ENCODE peak calls at places on chromosomes 6 and 20, in four cellular contexts. P is IMR-90, I is H9, H is H1. G is an unnamed sample.

GRCh38 chr20:17614176-17614811 is 44.4 kb downstream of the DSTN start:
- DNase-seq in P (peak; percentile 31), I (peak; percentile 31), H (no peak), G (no peak)

GRCh38 chr6:108737594-108738546 is 110.4 kb upstream of the ARMC2 start:
- DNase-seq in P (peak; percentile 99), I (no peak), H (no peak), G (no peak)

GRCh38 chr6:143741480-143741879 is 63.7 kb downstream of the PHACTR2 start:
- DNase-seq in P (no peak), I (no peak), H (no peak), G (no peak)

GRCh38 chr20:235891-236290 is 8.8 kb downstream of the DEFB129 start:
- DNase-seq in P (no peak), I (no peak), H (no peak), G (no peak)

GRCh38 chr6:15947436-15947835 is 181.4 kb upstream of the MYLIP start:
- DNase-seq in P (no peak), I (no peak), H (no peak), G (no peak)

GRCh38 chr6:21033095-21033494 is 498.8 kb downstream of the CDKAL1 start:
- DNase-seq in P (no peak), I (no peak), H (no peak), G (no peak)

GRCh38 chr6:64932486-64932885 is 774.5 kb downstream of the EYS start:
- DNase-seq in P (peak; percentile 0), I (no peak), H (no peak), G (no peak)

GRCh38 chr20:45872626-45873025 is 8.4 kb upstream of the ZSWIM1 start:
- DNase-seq in P (no peak), I (no peak), H (no peak), G (peak; percentile 18)

GRCh38 chr6:29737707-29738630 is 14.7 kb downstream of the HLA-F start:
- DNase-seq in P (peak; percentile 66), I (peak; percentile 84), H (no peak), G (peak; percentile 76)

GRCh38 chr6:55917756-55918415 is 42.5 kb upstream of the BMP5 start:
- DNase-seq in P (peak; percentile 48), I (no peak), H (no peak), G (no peak)

GRCh38 chr6:7732219-7732618 is 6.3 kb downstream of the BMP6 start:
- DNase-seq in P (no peak), I (no peak), H (no peak), G (peak; percentile 67)

GRCh38 chr6:140180306-140180705 is 805.9 kb upstream of the CITED2 start:
- DNase-seq in P (no peak), I (no peak), H (no peak), G (no peak)

GRCh38 chr6:140175486-140175885 is 801.0 kb upstream of the CITED2 start:
- DNase-seq in P (peak; percentile 34), I (no peak), H (no peak), G (no peak)

GRCh38 chr6:140174509-140174908 is 800.1 kb upstream of the CITED2 start:
- DNase-seq in P (peak; percentile 98), I (no peak), H (no peak), G (no peak)

GRCh38 chr6:140182819-140183218 is 808.4 kb upstream of the CITED2 start:
- DNase-seq in P (no peak), I (no peak), H (no peak), G (no peak)

GRCh38 chr6:140178550-140179334 is 804.3 kb upstream of the CITED2 start:
- DNase-seq in P (peak; percentile 81), I (no peak), H (no peak), G (no peak)
- H4K5ac ChIP-seq in P (peak overlapping the region; percentile 57), I (no peak overlapping the region), H (no peak overlapping the region), G (no peak overlapping the region)

GRCh38 chr20:62274332-62275262 is 28.2 kb upstream of the ADRM1 start:
- DNase-seq in P (no peak), I (no peak), H (no peak), G (no peak)
- H3K4me2 ChIP-seq in P (no peak overlapping the region), I (no peak overlapping the region), H (no peak overlapping the region), G (no peak overlapping the region)

DNA sequence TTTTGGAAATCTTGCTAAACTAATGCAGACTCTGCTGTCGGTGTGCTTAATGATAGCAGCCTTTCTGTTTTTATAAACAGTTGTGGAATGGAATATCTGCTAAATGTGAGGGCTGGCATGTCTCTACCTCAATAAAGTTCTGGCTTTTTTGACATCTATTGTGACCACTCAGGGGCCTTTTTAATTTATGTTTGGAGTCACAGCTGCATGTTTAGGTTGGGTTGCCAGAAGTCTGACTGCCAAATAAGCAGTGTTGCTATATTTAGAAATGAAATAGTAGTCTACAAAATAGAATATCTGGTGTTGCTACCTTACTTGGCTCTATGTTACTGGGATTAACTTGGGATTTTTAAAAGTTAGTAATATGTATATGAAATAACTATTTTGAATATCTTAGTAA is 125.1 kb upstream of the LOC128125822 start:
- DNase-seq in P (no peak), I (no peak), H (no peak), G (no peak)
- H4K5ac ChIP-seq in P (no peak overlapping the region), I (no peak overlapping the region), H (no peak overlapping the region), G (no peak overlapping the region)

GRCh38 chr6:138512615-138513014 is 13.3 kb upstream of the NHSL1 start:
- DNase-seq in P (no peak), I (no peak), H (no peak), G (no peak)
- H3K4me2 ChIP-seq in P (no peak overlapping the region), I (peak overlapping the region; percentile 10), H (peak overlapping the region; percentile 18), G (no peak overlapping the region)

GRCh38 chr20:50317644-50318043 is 127.0 kb downstream of the CEBPB start:
- DNase-seq in P (no peak), I (no peak), H (no peak), G (no peak)

GRCh38 chr20:50315811-50316551 is 125.4 kb downstream of the CEBPB start:
- DNase-seq in P (no peak), I (no peak), H (no peak), G (no peak)

GRCh38 chr20:50314936-50315335 is 124.3 kb downstream of the CEBPB start:
- DNase-seq in P (no peak), I (no peak), H (no peak), G (no peak)

GRCh38 chr20:50318709-50319108 is 128.1 kb downstream of the CEBPB start:
- DNase-seq in P (no peak), I (no peak), H (no peak), G (no peak)

GRCh38 chr20:50317116-50317515 is 126.5 kb downstream of the CEBPB start:
- DNase-seq in P (no peak), I (no peak), H (no peak), G (no peak)
- H4K5ac ChIP-seq in P (no peak overlapping the region), I (no peak overlapping the region), H (no peak overlapping the region), G (no peak overlapping the region)

G was measured in mesendoderm.